ENCODE peak calls at places on chromosome 13, in six cellular contexts. K is HFF-Myc, P is breast epithelium, C is IMR-90, W is cardiac muscle cell, L is tibial nerve. Y is an unnamed sample.

GRCh38 chr13:54890976-54891375 is 1862.4 kb downstream of the OLFM4 start:
- DNase-seq in W (no peak), P (no peak), K (no peak), C (no peak), L (no peak), Y (no peak)

GRCh38 chr13:66036024-66036614 is 1194.0 kb downstream of the PCDH9 start:
- DNase-seq in W (peak; percentile 38), C (peak; percentile 4), L (no peak), P (no peak), K (no peak), Y (peak; percentile 98)

GRCh38 chr13:33520480-33520839 is 234.9 kb upstream of the STARD13 start:
- DNase-seq in C (no peak), K (no peak), L (no peak), W (no peak), P (no peak), Y (no peak)

GRCh38 chr13:32264407-32264806 is 50.8 kb downstream of the ZAR1L start:
- DNase-seq in C (peak; percentile 55), W (peak; percentile 83), L (peak; percentile 42), P (no peak), K (no peak), Y (no peak)

GRCh38 chr13:20702945-20703784 is at the start of gene IL17D:
- DNase-seq in K (no peak), W (peak; percentile 18), C (no peak), L (no peak), P (no peak), Y (no peak)

GRCh38 chr13:113929628-113930615 is 44.0 kb downstream of the C13orf46 start:
- DNase-seq in K (no peak), W (no peak), P (peak; percentile 36), C (no peak), L (no peak), Y (no peak)

GRCh38 chr13:75960538-75960994 is 324.4 kb downstream of the LMO7 start:
- DNase-seq in W (no peak), C (no peak), K (no peak), L (no peak), P (no peak), Y (no peak)

GRCh38 chr13:51645154-51645650 is 60.9 kb downstream of the WDFY2 start:
- DNase-seq in W (peak; percentile 91), C (peak; percentile 57), L (no peak), P (no peak), K (no peak), Y (no peak)

GRCh38 chr13:42626461-42626860 is 52.5 kb downstream of the TNFSF11 start:
- DNase-seq in C (no peak), P (no peak), L (no peak), K (no peak), W (no peak), Y (no peak)

GRCh38 chr13:28340272-28340793 is 154.6 kb downstream of the FLT1 start:
- DNase-seq in W (no peak), P (no peak), K (no peak), C (peak; percentile 66), L (no peak), Y (no peak)

GRCh38 chr13:45393941-45394570 is 24.1 kb downstream of the SLC25A30 start:
- DNase-seq in L (no peak), P (no peak), C (peak; percentile 54), K (no peak), W (peak; percentile 65), Y (no peak)

GRCh38 chr13:99992912-99993311 is 11.3 kb downstream of the ZIC2 start:
- DNase-seq in L (no peak), K (no peak), C (no peak), P (no peak), W (no peak), Y (no peak)

GRCh38 chr13:91878491-91878890 is 480.1 kb downstream of the GPC5 start:
- DNase-seq in P (no peak), C (no peak), L (no peak), W (no peak), K (no peak), Y (no peak)

GRCh38 chr13:96899946-96900345 is 94.3 kb downstream of the OXGR1 start:
- DNase-seq in L (no peak), K (no peak), W (no peak), C (no peak), P (no peak), Y (no peak)

GRCh38 chr13:29922896-29923295 is 72.5 kb upstream of the UBL3 start:
- DNase-seq in L (no peak), P (no peak), W (peak; percentile 67), K (no peak), C (peak; percentile 71), Y (no peak)

GRCh38 chr13:41462427-41462826 is 5.1 kb downstream of the RGCC start:
- DNase-seq in L (no peak), P (no peak), W (no peak), C (no peak), K (no peak), Y (no peak)
- H3K4me3 ChIP-seq in L (peak overlapping the region; percentile 70), P (no peak overlapping the region), W (no peak overlapping the region), C (no peak overlapping the region), K (no peak overlapping the region), Y (no peak overlapping the region)

DNA sequence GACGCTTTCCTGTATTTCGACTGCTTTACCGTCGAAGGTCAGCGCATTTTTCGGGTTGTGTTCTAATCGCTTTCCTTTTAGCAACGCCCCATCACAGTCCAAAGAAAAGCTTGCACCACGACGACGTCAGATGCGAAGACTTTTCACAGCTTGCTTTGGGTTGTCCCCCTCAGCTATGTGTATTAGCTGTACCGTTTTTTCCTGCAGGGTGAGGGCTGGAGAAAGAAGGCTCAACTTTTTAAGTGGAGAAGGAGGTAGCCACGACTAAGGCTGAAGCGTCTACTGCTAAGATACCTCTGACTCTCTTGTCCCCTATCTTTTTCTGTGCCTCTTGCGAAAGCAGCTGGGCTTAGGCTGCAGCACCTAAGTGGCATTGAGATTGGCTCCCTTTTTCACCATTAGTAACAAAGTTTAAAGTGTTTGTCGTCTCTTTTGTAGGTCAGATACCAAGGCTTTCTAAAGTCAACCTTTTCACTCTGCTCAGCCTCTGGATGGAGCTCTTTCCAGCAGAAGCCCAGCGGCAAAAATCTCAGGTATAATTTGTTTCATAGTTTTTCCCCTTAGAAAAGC is 793 bp downstream of the CDADC1 start:
- DNase-seq in C (peak; percentile 29), P (no peak), W (peak; percentile 52), L (no peak), K (no peak), Y (no peak)
- TF ChIP-seq CTCF in C (peak; percentile 19), P (no peak), W (peak; percentile 17), L (no peak), K (peak; percentile 15), Y (peak; percentile 41)

GRCh38 chr13:36674337-36675212 is 755 bp downstream of the SERTM1 start:
- DNase-seq in C (no peak), W (no peak), L (no peak), K (no peak), P (no peak), Y (no peak)
- H3K4me3 ChIP-seq in C (no peak overlapping the region), W (peak overlapping the region; percentile 33), L (peak overlapping the region; percentile 37), K (peak overlapping the region; percentile 1), P (peak overlapping the region; percentile 36), Y (peak overlapping the region; percentile 52)

GRCh38 chr13:86174632-86175031 is 375.4 kb upstream of the SLITRK6 start:
- DNase-seq in L (no peak), K (no peak), P (no peak), C (no peak), W (no peak), Y (no peak)
- TF ChIP-seq CTCF in L (no peak), K (no peak), P (no peak), C (no peak), W (no peak), Y (peak; percentile 32)

GRCh38 chr13:35903075-35903474 is 228.1 kb downstream of the DCLK1 start:
- DNase-seq in L (no peak), W (no peak), K (no peak), C (no peak), P (no peak), Y (no peak)
- H3K4me3 ChIP-seq in L (no peak overlapping the region), W (no peak overlapping the region), K (no peak overlapping the region), C (no peak overlapping the region), P (no peak overlapping the region), Y (no peak overlapping the region)

DNA sequence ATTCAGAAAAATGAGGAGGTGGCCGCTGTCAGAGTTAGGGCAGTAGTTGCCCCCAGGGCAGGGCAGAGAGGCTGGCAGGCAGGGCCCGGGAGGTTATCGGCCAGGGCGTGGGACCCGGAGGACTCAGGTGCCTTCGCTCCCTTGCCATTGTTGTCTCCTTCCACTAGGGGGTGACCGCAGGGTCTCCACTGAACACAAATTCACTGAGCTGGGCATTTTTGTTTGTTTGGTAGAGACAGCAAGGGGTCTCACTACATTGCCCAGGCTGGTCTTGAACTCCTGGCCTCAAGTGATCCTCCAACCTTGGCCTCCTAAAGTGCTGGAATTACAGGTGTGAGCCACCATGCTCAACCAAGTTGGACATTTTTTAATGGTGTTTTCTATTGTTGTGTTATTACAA is 25.1 kb downstream of the CARS2 start:
- DNase-seq in K (no peak), W (no peak), P (no peak), L (no peak), C (no peak), Y (no peak)
- TF ChIP-seq CTCF in K (peak; percentile 42), W (peak; percentile 43), P (no peak), L (no peak), C (peak; percentile 38), Y (peak; percentile 60)